ENCODE peak calls at places on chromosome 2, in five cellular contexts. B, I, Z, G and N are unnamed samples.

GRCh38 chr2:30666307-30666874 is 140.9 kb downstream of the CAPN13 start:
- DNase-seq in B (no peak), I (no peak), Z (no peak), G (peak; percentile 70), N (peak; percentile 32)

GRCh38 chr2:64210816-64211215 is 66.6 kb upstream of the PELI1 start:
- DNase-seq in B (no peak), I (no peak), Z (no peak), G (no peak), N (no peak)

GRCh38 chr2:182360012-182360662 is 66.7 kb downstream of the PDE1A start:
- DNase-seq in B (no peak), I (no peak), Z (no peak), G (no peak), N (no peak)

GRCh38 chr2:46029332-46029811 is 267.8 kb upstream of the EPAS1 start:
- DNase-seq in B (no peak), I (no peak), Z (no peak), G (peak; percentile 46), N (no peak)

GRCh38 chr2:224260605-224261004 is 141.3 kb downstream of the FAM124B start:
- DNase-seq in B (no peak), I (no peak), Z (no peak), G (no peak), N (no peak)

GRCh38 chr2:220101902-220102301 is 474.5 kb downstream of the SLC4A3 start:
- DNase-seq in B (no peak), I (no peak), Z (no peak), G (no peak), N (no peak)

GRCh38 chr2:169928463-169928864 is 101.2 kb downstream of the UBR3 start:
- DNase-seq in B (no peak), I (peak; percentile 28), Z (no peak), G (peak; percentile 48), N (no peak)

GRCh38 chr2:225788571-225788970 is 389.1 kb downstream of the NYAP2 start:
- DNase-seq in B (no peak), I (no peak), Z (no peak), G (no peak), N (no peak)

GRCh38 chr2:71476495-71476894 is 23.1 kb downstream of the DYSF start:
- DNase-seq in B (no peak), I (no peak), Z (no peak), G (no peak), N (no peak)

GRCh38 chr2:194815475-194815874 is 841.6 kb upstream of the SLC39A10 start:
- DNase-seq in B (no peak), I (no peak), Z (no peak), G (no peak), N (no peak)

GRCh38 chr2:80392446-80392845 is 87.9 kb upstream of the LRRTM1 start:
- DNase-seq in B (no peak), I (no peak), Z (no peak), G (no peak), N (no peak)

GRCh38 chr2:174246944-174247381 is 1.4 kb downstream of the OLA1 start:
- DNase-seq in B (no peak), I (no peak), Z (no peak), G (peak; percentile 28), N (no peak)

GRCh38 chr2:57597940-57598339 is 448.7 kb upstream of the VRK2 start:
- DNase-seq in B (no peak), I (no peak), Z (no peak), G (no peak), N (no peak)

GRCh38 chr2:2645162-2645855 is 314.2 kb upstream of the MYT1L start:
- DNase-seq in B (no peak), I (no peak), Z (no peak), G (no peak), N (no peak)

GRCh38 chr2:165328272-165328671 is 89.1 kb downstream of the SCN2A start:
- DNase-seq in B (no peak), I (no peak), Z (no peak), G (no peak), N (no peak)

GRCh38 chr2:215003001-215003400 is 135.4 kb downstream of the ABCA12 start:
- DNase-seq in B (no peak), I (no peak), Z (no peak), G (no peak), N (no peak)

GRCh38 chr2:100630473-100630977 is 67.7 kb downstream of the PDCL3 start:
- DNase-seq in B (no peak), I (no peak), Z (no peak), G (no peak), N (no peak)

GRCh38 chr2:30232027-30232800 is 880 bp downstream of the LBH start:
- DNase-seq in B (peak; percentile 47), I (no peak), Z (no peak), G (no peak), N (no peak)

GRCh38 chr2:866009-866680 is 84.5 kb upstream of the SNTG2 start:
- DNase-seq in B (peak; percentile 26), I (no peak), Z (no peak), G (no peak), N (no peak)

GRCh38 chr2:674319-674985 is 2.8 kb downstream of the TMEM18 start:
- DNase-seq in B (no peak), I (no peak), Z (no peak), G (no peak), N (no peak)

GRCh38 chr2:235616846-235617245 is 123.0 kb downstream of the AGAP1 start:
- DNase-seq in B (no peak), I (no peak), Z (no peak), G (no peak), N (no peak)

GRCh38 chr2:118658581-118659248 is 188.7 kb downstream of the EN1 start:
- DNase-seq in B (no peak), I (no peak), Z (no peak), G (no peak), N (no peak)

GRCh38 chr2:157840568-157841156 is 35.5 kb downstream of the ACVR1 start:
- DNase-seq in B (no peak), I (no peak), Z (no peak), G (peak; percentile 79), N (no peak)

GRCh38 chr2:19358242-19359020 is at the start of gene OSR1:
- DNase-seq in B (no peak), I (no peak), Z (no peak), G (peak; percentile 53), N (no peak)

GRCh38 chr2:152682663-152683062 is 34.6 kb downstream of the PRPF40A start:
- DNase-seq in B (no peak), I (no peak), Z (no peak), G (peak; percentile 3), N (no peak)

GRCh38 chr2:38997784-38998183 is 108.1 kb downstream of the ARHGEF33 start:
- DNase-seq in B (no peak), I (no peak), Z (no peak), G (peak; percentile 14), N (no peak)

GRCh38 chr2:86296947-86297346 is 40.5 kb downstream of the REEP1 start:
- DNase-seq in B (no peak), I (no peak), Z (no peak), G (no peak), N (no peak)

GRCh38 chr2:64987001-64987962 is 1.9 kb upstream of the SLC1A4 start:
- DNase-seq in B (peak; percentile 48), I (no peak), Z (no peak), G (peak; percentile 75), N (peak; percentile 68)

GRCh38 chr2:164014791-164015190 is 279.0 kb upstream of the FIGN start:
- DNase-seq in B (no peak), I (no peak), Z (no peak), G (no peak), N (no peak)

DNA sequence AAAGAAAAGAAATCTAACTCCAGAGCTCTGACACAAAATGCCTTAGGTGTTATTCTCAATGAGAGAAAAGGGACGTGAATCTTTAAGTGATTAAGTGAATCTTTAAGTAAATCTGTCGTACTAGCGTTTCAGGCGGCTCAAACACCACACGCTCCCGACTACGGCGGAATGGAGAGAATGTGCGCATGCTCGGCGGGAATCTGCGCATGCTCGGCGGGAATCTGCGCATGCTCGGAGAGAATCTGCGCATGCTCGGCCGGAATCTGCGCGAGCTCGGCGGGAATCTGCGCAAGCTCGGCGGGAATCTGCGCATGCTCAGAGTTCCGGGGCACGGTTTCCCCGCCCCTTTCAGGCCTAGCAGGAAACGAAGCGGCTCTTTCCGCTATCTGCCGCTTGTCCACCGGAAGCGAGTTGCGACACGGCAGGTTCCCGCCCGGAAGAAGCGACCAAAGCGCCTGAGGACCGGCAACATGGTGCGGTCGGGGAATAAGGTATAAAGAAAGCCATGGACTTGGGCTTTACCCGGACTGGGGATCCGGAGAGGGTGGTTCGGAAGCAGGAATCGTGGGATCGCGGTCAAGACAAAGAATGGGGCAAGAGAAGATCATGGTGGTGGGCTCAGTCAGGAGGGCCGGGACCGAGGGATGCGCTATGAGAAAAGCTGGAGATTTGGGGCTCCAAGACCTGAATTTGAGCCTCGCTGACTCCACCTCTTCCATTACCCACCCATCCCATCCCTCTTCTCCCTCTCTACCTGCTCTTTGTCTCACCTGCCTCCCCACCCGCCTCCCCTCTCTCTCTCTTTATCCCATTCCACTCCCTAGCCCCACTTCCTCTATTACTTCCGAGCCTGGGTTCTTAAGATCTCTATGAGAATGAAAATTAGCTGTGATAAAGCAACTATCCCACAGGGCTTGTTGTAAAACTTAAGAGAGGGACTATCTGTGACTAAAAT is at the start of gene XRCC5:
- DNase-seq in B (peak; percentile 94), I (peak; percentile 92), Z (peak; percentile 98), G (peak; percentile 96), N (peak; percentile 96)
- TF ChIP-seq POLR2A in B (peak; percentile 93), I (peak; percentile 85), Z (peak; percentile 77), G (peak; percentile 78), N (peak; percentile 94)

DNA sequence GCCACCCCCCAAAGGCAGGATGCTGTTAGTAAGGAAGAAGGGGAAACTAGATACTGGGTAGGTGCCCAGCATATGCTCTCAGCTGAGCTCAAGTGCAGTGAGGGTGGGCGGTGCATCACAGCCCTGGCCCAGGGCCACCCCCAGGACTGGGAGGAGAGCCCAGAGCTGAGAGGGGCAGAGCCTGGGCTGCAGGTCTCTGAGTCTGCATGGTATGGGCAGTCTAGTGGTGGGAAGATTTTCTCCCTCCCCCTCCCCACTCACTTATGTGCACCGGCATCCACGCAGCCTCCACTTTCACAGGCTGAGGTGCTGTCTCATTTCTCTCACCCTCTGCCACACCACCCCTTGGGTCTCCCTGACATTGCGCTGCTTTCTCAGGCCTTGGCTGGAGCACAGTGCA is 48.5 kb upstream of the CAB39 start:
- DNase-seq in B (no peak), I (no peak), Z (no peak), G (no peak), N (no peak)
- TF ChIP-seq SIN3A in B (no peak), I (no peak), Z (no peak), G (no peak), N (no peak)

GRCh38 chr2:67037655-67038054 is 359.5 kb upstream of the ETAA1 start:
- DNase-seq in B (no peak), I (no peak), Z (no peak), G (no peak), N (no peak)
- TF ChIP-seq POLR2A in B (no peak), I (no peak), Z (no peak), G (no peak), N (no peak)

GRCh38 chr2:236988216-236988615 is 97.5 kb upstream of the COPS8 start:
- DNase-seq in B (no peak), I (no peak), Z (no peak), G (no peak), N (no peak)

GRCh38 chr2:236985940-236986339 is 99.7 kb upstream of the COPS8 start:
- DNase-seq in B (no peak), I (no peak), Z (no peak), G (no peak), N (no peak)

GRCh38 chr2:236991874-236992273 is 93.8 kb upstream of the COPS8 start:
- DNase-seq in B (no peak), I (no peak), Z (no peak), G (no peak), N (no peak)

GRCh38 chr2:236986524-236987330 is 99.0 kb upstream of the COPS8 start:
- DNase-seq in B (no peak), I (no peak), Z (no peak), G (no peak), N (no peak)

GRCh38 chr2:236988690-236989639 is 96.7 kb upstream of the COPS8 start:
- DNase-seq in B (no peak), I (no peak), Z (no peak), G (peak; percentile 29), N (no peak)
- TF ChIP-seq SIN3A in B (no peak), I (no peak), Z (no peak), G (no peak), N (no peak)